ENCODE peak calls at places on chromosomes 1 and 21, in five cellular contexts. One of them, this sample, is unnamed.

GRCh38 chr1:39833616-39834015 is 45.0 kb upstream of the BMP8B start:
- DNase-seq in heart left ventricle: no peak
- DNase-seq in heart right ventricle: no peak
- DNase-seq in psoas muscle: no peak
- DNase-seq in dorsolateral prefrontal cortex: no peak
- DNase-seq in this sample: no peak

GRCh38 chr1:175034775-175035174 is 11.6 kb upstream of the MRPS14 start:
- DNase-seq in heart left ventricle: no peak
- DNase-seq in heart right ventricle: no peak
- DNase-seq in psoas muscle: no peak
- DNase-seq in dorsolateral prefrontal cortex: no peak
- DNase-seq in this sample: no peak

GRCh38 chr1:27399251-27399885 is 6.9 kb downstream of the GPR3 start:
- DNase-seq in heart left ventricle: no peak
- DNase-seq in heart right ventricle: no peak
- DNase-seq in psoas muscle: no peak
- DNase-seq in dorsolateral prefrontal cortex: no peak
- DNase-seq in this sample: no peak

GRCh38 chr1:83751602-83752001 is 247.3 kb downstream of the TTLL7 start:
- DNase-seq in heart left ventricle: no peak
- DNase-seq in heart right ventricle: no peak
- DNase-seq in psoas muscle: no peak
- DNase-seq in dorsolateral prefrontal cortex: no peak
- DNase-seq in this sample: no peak

GRCh38 chr21:29386803-29387202 is 88.1 kb downstream of the BACH1 start:
- DNase-seq in heart left ventricle: no peak
- DNase-seq in heart right ventricle: no peak
- DNase-seq in psoas muscle: no peak
- DNase-seq in dorsolateral prefrontal cortex: no peak
- DNase-seq in this sample: no peak

GRCh38 chr1:37931493-37932158 is 15.2 kb downstream of the INPP5B start:
- DNase-seq in heart left ventricle: peak; percentile 97
- DNase-seq in heart right ventricle: peak; percentile 97
- DNase-seq in psoas muscle: peak; percentile 96
- DNase-seq in dorsolateral prefrontal cortex: peak; percentile 94
- DNase-seq in this sample: peak; percentile 97

GRCh38 chr1:53266038-53266437 is 27.7 kb upstream of the MAGOH start:
- DNase-seq in heart left ventricle: no peak
- DNase-seq in heart right ventricle: no peak
- DNase-seq in psoas muscle: no peak
- DNase-seq in dorsolateral prefrontal cortex: no peak
- DNase-seq in this sample: peak; percentile 20

GRCh38 chr1:117573386-117574040 is 32.3 kb upstream of the TENT5C start:
- DNase-seq in heart left ventricle: peak; percentile 16
- DNase-seq in heart right ventricle: no peak
- DNase-seq in psoas muscle: no peak
- DNase-seq in dorsolateral prefrontal cortex: no peak
- DNase-seq in this sample: no peak

GRCh38 chr1:103859721-103860120 is 110.0 kb downstream of the AMY1C start:
- DNase-seq in heart left ventricle: no peak
- DNase-seq in heart right ventricle: no peak
- DNase-seq in psoas muscle: no peak
- DNase-seq in dorsolateral prefrontal cortex: no peak
- DNase-seq in this sample: no peak

GRCh38 chr1:205595435-205595834 is 36.4 kb downstream of the ELK4 start:
- DNase-seq in heart left ventricle: no peak
- DNase-seq in heart right ventricle: no peak
- DNase-seq in psoas muscle: no peak
- DNase-seq in dorsolateral prefrontal cortex: no peak
- DNase-seq in this sample: no peak

GRCh38 chr1:160284782-160285344 is at the start of gene PEX19:
- DNase-seq in heart left ventricle: peak; percentile 96
- DNase-seq in heart right ventricle: peak; percentile 94
- DNase-seq in psoas muscle: peak; percentile 93
- DNase-seq in dorsolateral prefrontal cortex: peak; percentile 97
- DNase-seq in this sample: peak; percentile 93

GRCh38 chr1:109793486-109794318 is 30.0 kb upstream of the EPS8L3 start:
- DNase-seq in heart left ventricle: no peak
- DNase-seq in heart right ventricle: peak; percentile 87
- DNase-seq in psoas muscle: no peak
- DNase-seq in dorsolateral prefrontal cortex: no peak
- DNase-seq in this sample: no peak

GRCh38 chr1:15455522-15455921 is 1.0 kb upstream of the CELA2A start:
- DNase-seq in heart left ventricle: no peak
- DNase-seq in heart right ventricle: no peak
- DNase-seq in psoas muscle: no peak
- DNase-seq in dorsolateral prefrontal cortex: no peak
- DNase-seq in this sample: no peak

GRCh38 chr1:110035236-110035752 is 870 bp downstream of the STRIP1 start:
- DNase-seq in heart left ventricle: no peak
- DNase-seq in heart right ventricle: no peak
- DNase-seq in psoas muscle: no peak
- DNase-seq in dorsolateral prefrontal cortex: no peak
- DNase-seq in this sample: no peak

GRCh38 chr1:152777510-152778137 is 2.7 kb downstream of the LCE1F start:
- DNase-seq in heart left ventricle: no peak
- DNase-seq in heart right ventricle: no peak
- DNase-seq in psoas muscle: no peak
- DNase-seq in dorsolateral prefrontal cortex: no peak
- DNase-seq in this sample: peak; percentile 51

GRCh38 chr1:91503975-91504530 is 3.4 kb downstream of the CDC7 start:
- DNase-seq in heart left ventricle: no peak
- DNase-seq in heart right ventricle: no peak
- DNase-seq in psoas muscle: no peak
- DNase-seq in dorsolateral prefrontal cortex: no peak
- DNase-seq in this sample: no peak

GRCh38 chr1:228141082-228141870 is 1.2 kb downstream of the GUK1 start:
- DNase-seq in heart left ventricle: peak; percentile 79
- DNase-seq in heart right ventricle: peak; percentile 81
- DNase-seq in psoas muscle: peak; percentile 74
- DNase-seq in dorsolateral prefrontal cortex: peak; percentile 54
- DNase-seq in this sample: no peak

GRCh38 chr1:41626146-41626545 is 141.7 kb upstream of the EDN2 start:
- DNase-seq in heart left ventricle: no peak
- DNase-seq in heart right ventricle: no peak
- DNase-seq in psoas muscle: no peak
- DNase-seq in dorsolateral prefrontal cortex: no peak
- DNase-seq in this sample: no peak

GRCh38 chr1:190373705-190374336 is 103.8 kb downstream of the BRINP3 start:
- DNase-seq in heart left ventricle: no peak
- DNase-seq in heart right ventricle: no peak
- DNase-seq in psoas muscle: no peak
- DNase-seq in dorsolateral prefrontal cortex: no peak
- DNase-seq in this sample: peak; percentile 11

GRCh38 chr1:60825593-60825992 is 256.8 kb upstream of the NFIA start:
- DNase-seq in heart left ventricle: no peak
- DNase-seq in heart right ventricle: no peak
- DNase-seq in psoas muscle: no peak
- DNase-seq in dorsolateral prefrontal cortex: no peak
- DNase-seq in this sample: no peak

DNA sequence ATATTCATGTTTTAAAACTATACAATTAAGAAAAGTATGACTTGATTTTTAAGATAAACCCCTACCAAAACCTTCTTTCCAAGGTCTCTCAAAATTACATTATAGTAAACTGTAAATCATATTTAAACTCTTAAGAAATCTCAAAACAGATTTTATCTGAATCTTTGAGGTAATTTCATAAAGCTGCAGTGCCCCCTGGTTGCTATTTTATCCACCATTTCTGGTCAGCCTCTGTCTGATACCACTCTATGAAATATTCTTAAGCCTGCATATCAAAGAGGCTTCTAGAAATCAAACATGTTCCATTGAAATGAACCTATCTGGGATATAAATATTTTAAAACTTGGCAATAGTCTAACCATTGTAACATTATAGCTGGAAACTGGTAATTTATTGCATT is 317.3 kb downstream of the COL11A1 start:
- DNase-seq in heart left ventricle: no peak
- DNase-seq in heart right ventricle: no peak
- DNase-seq in psoas muscle: no peak
- DNase-seq in dorsolateral prefrontal cortex: no peak
- DNase-seq in this sample: no peak
- TF ChIP-seq CTCF in heart left ventricle: no peak
- TF ChIP-seq CTCF in heart right ventricle: no peak
- TF ChIP-seq CTCF in psoas muscle: no peak
- TF ChIP-seq CTCF in dorsolateral prefrontal cortex: no peak
- TF ChIP-seq CTCF in this sample: no peak

GRCh38 chr1:36342426-36343185 is 19.2 kb upstream of the EVA1B start:
- DNase-seq in heart left ventricle: peak; percentile 75
- DNase-seq in heart right ventricle: peak; percentile 39
- DNase-seq in psoas muscle: peak; percentile 52
- DNase-seq in dorsolateral prefrontal cortex: peak; percentile 36
- DNase-seq in this sample: peak; percentile 55
- TF ChIP-seq CTCF in heart left ventricle: peak; percentile 69
- TF ChIP-seq CTCF in heart right ventricle: peak; percentile 75
- TF ChIP-seq CTCF in psoas muscle: peak; percentile 55
- TF ChIP-seq CTCF in dorsolateral prefrontal cortex: peak; percentile 47
- TF ChIP-seq CTCF in this sample: peak; percentile 34

DNA sequence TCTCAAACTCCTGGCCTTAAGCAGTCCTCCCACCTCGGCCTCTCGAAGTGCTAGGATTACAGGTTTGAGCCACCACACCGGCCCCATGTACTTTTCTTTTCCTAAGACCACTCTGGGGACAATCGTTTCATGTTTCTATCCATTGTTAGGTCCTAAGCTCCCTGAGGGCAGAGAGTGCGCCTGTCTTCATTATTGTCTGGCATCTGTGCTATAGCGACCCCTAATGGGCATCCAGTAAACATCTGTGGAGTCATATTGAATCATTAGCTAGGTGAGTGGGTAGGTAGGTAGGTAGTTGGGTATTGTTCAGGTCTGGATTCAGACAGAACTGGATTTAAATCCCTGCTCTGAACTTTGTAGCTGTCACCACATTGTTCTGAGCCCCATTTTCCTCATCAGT is 66.1 kb downstream of the TMEM53 start:
- DNase-seq in heart left ventricle: no peak
- DNase-seq in heart right ventricle: no peak
- DNase-seq in psoas muscle: no peak
- DNase-seq in dorsolateral prefrontal cortex: no peak
- DNase-seq in this sample: no peak
- TF ChIP-seq CTCF in heart left ventricle: no peak
- TF ChIP-seq CTCF in heart right ventricle: no peak
- TF ChIP-seq CTCF in psoas muscle: peak; percentile 6
- TF ChIP-seq CTCF in dorsolateral prefrontal cortex: no peak
- TF ChIP-seq CTCF in this sample: no peak

DNA sequence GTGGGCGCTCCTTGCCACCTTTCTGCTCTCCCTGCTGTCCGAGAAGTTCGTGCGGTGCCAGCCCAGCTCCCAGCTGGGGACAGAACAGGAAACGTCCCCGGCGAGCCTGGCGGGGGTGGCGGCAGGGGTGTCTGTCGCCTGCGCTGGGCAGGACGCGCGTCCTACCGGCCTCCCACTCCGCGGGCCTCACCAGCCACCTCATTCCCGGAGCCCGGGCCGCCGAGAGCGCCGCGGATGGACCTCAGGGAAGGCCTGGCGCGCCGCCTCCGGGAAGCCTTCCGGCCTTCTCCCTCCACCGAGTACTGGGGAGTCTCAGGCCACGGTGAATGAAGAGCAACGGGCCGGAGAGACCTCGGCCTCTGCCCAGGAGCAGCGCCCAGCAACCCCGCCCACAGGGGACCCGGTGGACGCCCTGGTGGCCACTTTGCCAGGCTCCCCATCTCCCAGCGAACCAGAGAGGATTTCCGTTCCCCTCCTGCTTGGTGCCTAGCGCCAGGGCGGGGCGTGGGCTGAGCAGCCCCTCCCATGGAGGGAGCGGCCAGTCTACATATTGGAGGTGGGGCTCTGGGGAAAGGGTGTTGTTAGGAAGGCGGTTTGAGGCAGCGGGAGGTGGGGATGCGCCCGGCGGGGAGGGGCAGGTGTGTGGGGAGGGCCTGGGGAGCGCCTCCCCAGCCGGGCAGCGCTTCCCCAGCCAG is 9.5 kb upstream of the TNFRSF14 start:
- DNase-seq in heart left ventricle: peak; percentile 92
- DNase-seq in heart right ventricle: peak; percentile 86
- DNase-seq in psoas muscle: peak; percentile 81
- DNase-seq in dorsolateral prefrontal cortex: peak; percentile 48
- DNase-seq in this sample: peak; percentile 67
- TF ChIP-seq CTCF in heart left ventricle: no peak
- TF ChIP-seq CTCF in heart right ventricle: peak; percentile 31
- TF ChIP-seq CTCF in psoas muscle: no peak
- TF ChIP-seq CTCF in dorsolateral prefrontal cortex: no peak
- TF ChIP-seq CTCF in this sample: no peak

DNA sequence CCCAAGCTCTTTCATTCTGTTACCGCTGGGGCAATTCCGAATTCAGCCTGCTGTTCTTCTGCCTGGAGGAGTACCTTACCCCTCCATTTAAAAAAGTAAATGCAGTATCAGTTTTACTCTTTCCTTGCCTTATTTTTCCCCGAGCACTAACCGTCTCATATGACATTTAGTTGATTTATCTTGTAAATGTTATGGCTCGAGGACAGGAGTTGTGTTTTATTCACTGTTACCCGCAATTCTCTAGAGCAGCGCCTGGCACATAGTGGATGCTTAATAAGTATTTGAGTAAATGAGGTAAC is 425 bp upstream of the TADA1 start:
- DNase-seq in heart left ventricle: no peak
- DNase-seq in heart right ventricle: no peak
- DNase-seq in psoas muscle: no peak
- DNase-seq in dorsolateral prefrontal cortex: no peak
- DNase-seq in this sample: no peak
- TF ChIP-seq CTCF in heart left ventricle: peak; percentile 10
- TF ChIP-seq CTCF in heart right ventricle: no peak
- TF ChIP-seq CTCF in psoas muscle: no peak
- TF ChIP-seq CTCF in dorsolateral prefrontal cortex: no peak
- TF ChIP-seq CTCF in this sample: no peak

GRCh38 chr1:179365342-179366092 is at the start of gene AXDND1:
- DNase-seq in heart left ventricle: peak; percentile 91
- DNase-seq in heart right ventricle: peak; percentile 90
- DNase-seq in psoas muscle: peak; percentile 84
- DNase-seq in dorsolateral prefrontal cortex: peak; percentile 82
- DNase-seq in this sample: peak; percentile 82
- TF ChIP-seq CTCF in heart left ventricle: no peak
- TF ChIP-seq CTCF in heart right ventricle: no peak
- TF ChIP-seq CTCF in psoas muscle: peak; percentile 24
- TF ChIP-seq CTCF in dorsolateral prefrontal cortex: no peak
- TF ChIP-seq CTCF in this sample: no peak

DNA sequence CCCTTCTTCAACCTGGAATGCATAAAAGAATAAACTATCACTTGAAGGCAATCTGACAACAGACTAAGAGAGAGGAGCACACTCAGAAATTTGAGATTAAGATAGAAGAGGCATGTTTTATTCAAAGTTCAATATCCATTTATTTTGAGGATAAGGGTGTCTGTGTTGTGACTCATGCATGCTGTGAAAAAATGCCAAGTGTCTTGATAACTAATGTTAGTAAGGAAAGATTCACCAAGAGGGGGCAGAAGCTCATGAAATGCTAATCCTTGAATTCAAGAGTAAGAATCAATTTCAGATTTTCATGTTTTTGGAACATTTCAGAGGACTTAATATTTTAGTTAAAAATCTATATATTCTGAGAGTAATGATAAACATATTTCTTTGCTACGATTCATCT is 94.0 kb downstream of the IFI44 start:
- DNase-seq in heart left ventricle: no peak
- DNase-seq in heart right ventricle: no peak
- DNase-seq in psoas muscle: no peak
- DNase-seq in dorsolateral prefrontal cortex: no peak
- DNase-seq in this sample: no peak
- TF ChIP-seq CTCF in heart left ventricle: no peak
- TF ChIP-seq CTCF in heart right ventricle: no peak
- TF ChIP-seq CTCF in psoas muscle: no peak
- TF ChIP-seq CTCF in dorsolateral prefrontal cortex: no peak
- TF ChIP-seq CTCF in this sample: no peak

This sample was measured in endothelial cell.